ENCODE peak calls at places on chromosome 4, in five cellular contexts. B, X, G, L and T are unnamed samples.

GRCh38 chr4:187908731-187909130 is 86.8 kb upstream of the ZFP42 start:
- DNase-seq in X (no peak), B (no peak), L (no peak), G (no peak), T (no peak)

GRCh38 chr4:170827562-170828260 is 738.0 kb upstream of the AADAT start:
- DNase-seq in G (no peak), L (no peak), X (no peak), B (no peak), T (no peak)

GRCh38 chr4:79623125-79623905 is 215.3 kb upstream of the GK2 start:
- DNase-seq in L (no peak), X (no peak), G (no peak), B (no peak), T (no peak)

GRCh38 chr4:158410272-158410671 is 111.4 kb upstream of the RXFP1 start:
- DNase-seq in X (no peak), L (no peak), G (peak; percentile 23), B (peak; percentile 44), T (no peak)

GRCh38 chr4:159722052-159722451 is 619.2 kb downstream of the RAPGEF2 start:
- DNase-seq in L (no peak), G (no peak), X (no peak), B (no peak), T (no peak)

GRCh38 chr4:9893329-9894108 is 112.1 kb downstream of the DRD5 start:
- DNase-seq in X (no peak), B (no peak), L (no peak), G (no peak), T (no peak)

GRCh38 chr4:10045481-10045880 is 24.2 kb upstream of the SLC2A9 start:
- DNase-seq in G (no peak), X (no peak), L (no peak), B (no peak), T (no peak)

GRCh38 chr4:139639654-139640053 is 26.0 kb upstream of the MGST2 start:
- DNase-seq in L (no peak), X (no peak), G (no peak), B (no peak), T (no peak)

GRCh38 chr4:176538217-176538925 is 218.6 kb downstream of the SPCS3 start:
- DNase-seq in B (no peak), L (no peak), X (no peak), G (peak; percentile 5), T (no peak)

GRCh38 chr4:124803641-124804040 is 91.1 kb upstream of the ANKRD50 start:
- DNase-seq in L (no peak), G (peak; percentile 59), B (no peak), X (no peak), T (no peak)

GRCh38 chr4:141158219-141158618 is 24.9 kb upstream of the RNF150 start:
- DNase-seq in X (no peak), B (peak; percentile 41), L (no peak), G (peak; percentile 37), T (no peak)

GRCh38 chr4:121943941-121944340 is 7.9 kb downstream of the TRPC3 start:
- DNase-seq in L (no peak), X (no peak), B (peak; percentile 31), G (no peak), T (no peak)

GRCh38 chr4:16337936-16338335 is 111.7 kb upstream of the TAPT1 start:
- DNase-seq in L (no peak), B (no peak), X (no peak), G (no peak), T (no peak)

GRCh38 chr4:183996868-183997267 is 91.8 kb downstream of the STOX2 start:
- DNase-seq in G (no peak), L (no peak), B (no peak), X (no peak), T (no peak)

GRCh38 chr4:149784018-149784417 is 31.6 kb downstream of the IQCM start:
- DNase-seq in B (peak; percentile 50), L (no peak), G (peak; percentile 37), X (no peak), T (no peak)

GRCh38 chr4:109945056-109945455 is 32.4 kb downstream of the EGF start:
- DNase-seq in L (no peak), X (no peak), B (no peak), G (no peak), T (no peak)

GRCh38 chr4:7771541-7772507 is 167.8 kb downstream of the AFAP1 start:
- DNase-seq in L (peak; percentile 37), B (no peak), X (no peak), G (no peak), T (no peak)
- H3K27ac ChIP-seq in L (no peak overlapping the region), B (no peak overlapping the region), X (no peak overlapping the region), G (no peak overlapping the region), T (peak overlapping the region; percentile 60)

DNA sequence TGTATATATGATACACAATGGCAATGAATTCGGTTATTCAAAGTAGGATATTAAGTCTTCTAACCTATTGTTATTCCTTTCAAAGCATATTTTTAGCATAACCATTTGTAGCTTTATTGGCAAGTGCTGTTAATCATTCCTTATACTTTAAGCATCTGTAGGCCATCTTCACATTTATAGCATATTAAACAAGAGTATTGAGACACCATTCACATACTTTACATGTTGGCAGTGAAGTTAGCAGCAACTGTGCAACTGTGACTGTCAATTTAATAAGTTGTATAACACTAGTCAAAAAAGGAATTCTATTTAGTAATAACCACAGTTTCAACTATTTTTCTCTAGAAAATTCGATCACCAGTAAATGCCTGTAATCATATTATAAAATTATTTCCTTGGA is 107.3 kb upstream of the MYOZ2 start:
- DNase-seq in G (no peak), X (no peak), L (no peak), B (no peak), T (no peak)
- H3K4me3 ChIP-seq in G (no peak overlapping the region), X (no peak overlapping the region), L (peak overlapping the region; percentile 3), B (no peak overlapping the region), T (peak overlapping the region; percentile 55)

GRCh38 chr4:38232741-38233140 is 272.5 kb downstream of the PTTG2 start:
- DNase-seq in G (no peak), X (no peak), B (no peak), L (no peak), T (no peak)

GRCh38 chr4:38233727-38234478 is 273.7 kb downstream of the PTTG2 start:
- DNase-seq in L (no peak), X (no peak), B (no peak), G (no peak), T (peak; percentile 42)

GRCh38 chr4:38231626-38232025 is 271.4 kb downstream of the PTTG2 start:
- DNase-seq in X (no peak), L (no peak), G (no peak), B (no peak), T (no peak)

GRCh38 chr4:38230121-38230728 is 270.0 kb downstream of the PTTG2 start:
- DNase-seq in L (no peak), X (no peak), B (no peak), G (no peak), T (peak; percentile 72)

GRCh38 chr4:38230821-38231583 is 270.8 kb downstream of the PTTG2 start:
- DNase-seq in L (no peak), X (no peak), G (no peak), B (no peak), T (peak; percentile 60)
- H3K27ac ChIP-seq in L (no peak overlapping the region), X (no peak overlapping the region), G (no peak overlapping the region), B (no peak overlapping the region), T (no peak overlapping the region)

GRCh38 chr4:1226167-1226514 is 22.8 kb downstream of the CTBP1 start:
- DNase-seq in B (no peak), G (no peak), L (no peak), X (no peak), T (no peak)
- H3K4me3 ChIP-seq in B (no peak overlapping the region), G (no peak overlapping the region), L (no peak overlapping the region), X (no peak overlapping the region), T (no peak overlapping the region)

DNA sequence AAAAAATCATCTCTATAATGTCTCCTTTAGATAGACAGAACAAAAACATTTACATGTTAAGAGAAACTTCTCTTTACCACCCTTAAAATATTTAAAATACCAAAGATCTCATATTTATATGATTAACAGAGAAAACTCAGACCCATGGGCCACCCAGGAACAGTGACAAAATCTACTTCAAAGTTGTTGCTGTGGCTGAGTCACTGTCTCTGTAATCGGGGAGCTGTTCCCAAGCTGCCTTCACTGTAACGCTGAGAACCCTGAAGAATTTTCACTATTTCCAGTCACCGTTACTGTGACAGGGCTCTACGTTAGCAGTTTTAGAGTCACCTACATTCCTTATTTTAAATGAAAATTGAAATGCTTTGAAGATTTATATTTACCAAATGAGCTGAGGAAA is 9.0 kb upstream of the DAPP1 start:
- DNase-seq in L (no peak), X (no peak), B (no peak), G (no peak), T (no peak)
- H3K27ac ChIP-seq in L (no peak overlapping the region), X (no peak overlapping the region), B (no peak overlapping the region), G (no peak overlapping the region), T (no peak overlapping the region)

GRCh38 chr4:146062325-146062715 is 113.2 kb upstream of the LSM6 start:
- DNase-seq in B (no peak), L (no peak), X (no peak), G (no peak), T (no peak)

GRCh38 chr4:146059865-146060264 is 115.7 kb upstream of the LSM6 start:
- DNase-seq in L (no peak), G (no peak), X (no peak), B (no peak), T (no peak)

GRCh38 chr4:146059153-146059552 is 116.4 kb upstream of the LSM6 start:
- DNase-seq in G (no peak), L (no peak), B (no peak), X (no peak), T (no peak)

GRCh38 chr4:146063143-146063542 is 112.4 kb upstream of the LSM6 start:
- DNase-seq in G (no peak), B (no peak), L (no peak), X (no peak), T (no peak)

GRCh38 chr4:146061610-146062324 is 113.8 kb upstream of the LSM6 start:
- DNase-seq in B (no peak), G (no peak), L (no peak), X (no peak), T (no peak)
- H3K4me3 ChIP-seq in B (no peak overlapping the region), G (no peak overlapping the region), L (no peak overlapping the region), X (no peak overlapping the region), T (no peak overlapping the region)

DNA sequence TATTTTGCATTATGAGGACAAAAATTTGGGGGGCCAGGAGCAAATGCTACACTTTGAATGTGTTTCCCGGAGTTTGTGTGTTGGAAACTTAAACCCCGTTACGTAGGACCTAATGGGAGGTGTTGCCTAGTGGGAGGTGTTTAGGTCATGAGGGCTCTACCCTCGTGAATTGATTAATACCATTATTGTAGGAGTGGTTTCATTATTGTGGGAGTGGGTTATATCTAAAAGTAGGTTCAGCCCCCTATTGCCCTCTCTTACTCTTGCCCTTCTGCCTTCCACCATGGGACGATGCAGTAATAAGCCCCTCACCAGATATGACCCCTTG is 15.5 kb downstream of the UBA6 start:
- DNase-seq in G (no peak), B (no peak), L (no peak), X (no peak), T (no peak)
- H3K27ac ChIP-seq in G (no peak overlapping the region), B (no peak overlapping the region), L (no peak overlapping the region), X (no peak overlapping the region), T (no peak overlapping the region)

GRCh38 chr4:123163501-123163900 is 233.1 kb upstream of the SPRY1 start:
- DNase-seq in X (no peak), G (no peak), L (no peak), B (no peak), T (no peak)

GRCh38 chr4:123159479-123159878 is 237.1 kb upstream of the NUDT6 start:
- DNase-seq in X (no peak), G (no peak), B (no peak), L (no peak), T (no peak)

GRCh38 chr4:123162859-123163258 is 233.7 kb upstream of the SPRY1 start:
- DNase-seq in G (no peak), X (no peak), L (no peak), B (no peak), T (no peak)

GRCh38 chr4:123158576-123158975 is 236.2 kb upstream of the NUDT6 start:
- DNase-seq in X (no peak), G (peak; percentile 8), B (no peak), L (no peak), T (no peak)
- H3K4me3 ChIP-seq in X (no peak overlapping the region), G (no peak overlapping the region), B (no peak overlapping the region), L (no peak overlapping the region), T (no peak overlapping the region)